ENCODE peak calls at places on chromosomes 3 and 15, in five cellular contexts. L is fibroblast of pulmonary artery, U is ACHN, N is H54, R is right lobe of liver. D is an unnamed sample.

GRCh38 chr15:100721758-100722550 is 119.6 kb downstream of the ASB7 start:
- DNase-seq in U (peak), N (peak), L (peak), R (peak), D (no peak)

GRCh38 chr3:45024601-45025262 is 1.4 kb upstream of the CLEC3B start:
- DNase-seq in U (no peak), R (no peak), N (no peak), L (no peak), D (no peak)

GRCh38 chr3:185342458-185343169 is 20.3 kb upstream of the MAP3K13 start:
- DNase-seq in U (no peak), R (no peak), L (no peak), N (no peak), D (no peak)

GRCh38 chr3:112086857-112087524 is 802 bp downstream of the C3orf52 start:
- DNase-seq in N (no peak), U (peak), R (no peak), L (peak), D (peak)

GRCh38 chr3:101813817-101814440 is 34.9 kb downstream of the NXPE3 start:
- DNase-seq in N (no peak), U (peak), R (no peak), L (peak), D (peak)

GRCh38 chr3:111080357-111080937 is 8.8 kb downstream of the NECTIN3 start:
- DNase-seq in N (no peak), U (peak), L (peak), R (no peak), D (peak)

GRCh38 chr3:171622126-171622525 is 161.9 kb upstream of the TNIK start:
- DNase-seq in L (no peak), U (no peak), N (no peak), R (no peak), D (no peak)

GRCh38 chr15:78322243-78322642 is 17.9 kb upstream of the CRABP1 start:
- DNase-seq in N (peak), U (no peak), L (peak), R (no peak), D (no peak)

GRCh38 chr15:76153241-76154197 is 93.7 kb downstream of the TMEM266 start:
- DNase-seq in U (no peak), L (no peak), R (no peak), N (no peak), D (no peak)

GRCh38 chr15:79394231-79394630 is 37.9 kb upstream of the MINAR1 start:
- DNase-seq in L (peak), U (no peak), N (no peak), R (no peak), D (peak)